ENCODE peak calls at places on chromosomes 16 and 17, in five cellular contexts. One of them, this sample, is unnamed.

GRCh38 chr16:20740007-20740883 is 1.4 kb downstream of the THUMPD1 start:
- DNase-seq in endothelial cell: peak; percentile 9
- DNase-seq in NCI-H2171 treated with DMSO at 0.1 percent for 48 hours: no peak
- DNase-seq in activated CD4-positive, alpha-beta T cell treated with anti-CD3 and anti-CD28 coated beads, Interleukin-2, amount 50 U/mL, for 48 hours: peak; percentile 6
- DNase-seq in central memory CD8-positive, alpha-beta T cell: no peak
- DNase-seq in this sample: no peak

GRCh38 chr17:4420692-4421131 is 13.0 kb upstream of the SPNS3 start:
- DNase-seq in endothelial cell: peak; percentile 51
- DNase-seq in NCI-H2171 treated with DMSO at 0.1 percent for 48 hours: peak; percentile 94
- DNase-seq in activated CD4-positive, alpha-beta T cell treated with anti-CD3 and anti-CD28 coated beads, Interleukin-2, amount 50 U/mL, for 48 hours: peak; percentile 46
- DNase-seq in central memory CD8-positive, alpha-beta T cell: peak; percentile 50
- DNase-seq in this sample: peak; percentile 75

GRCh38 chr16:72131036-72131435 is 37.4 kb downstream of the DHX38 start:
- DNase-seq in endothelial cell: no peak
- DNase-seq in NCI-H2171 treated with DMSO at 0.1 percent for 48 hours: no peak
- DNase-seq in activated CD4-positive, alpha-beta T cell treated with anti-CD3 and anti-CD28 coated beads, Interleukin-2, amount 50 U/mL, for 48 hours: no peak
- DNase-seq in central memory CD8-positive, alpha-beta T cell: no peak
- DNase-seq in this sample: no peak

GRCh38 chr17:48261297-48261880 is 153.8 kb downstream of the SNX11 start:
- DNase-seq in endothelial cell: peak; percentile 41
- DNase-seq in NCI-H2171 treated with DMSO at 0.1 percent for 48 hours: no peak
- DNase-seq in activated CD4-positive, alpha-beta T cell treated with anti-CD3 and anti-CD28 coated beads, Interleukin-2, amount 50 U/mL, for 48 hours: no peak
- DNase-seq in central memory CD8-positive, alpha-beta T cell: no peak
- DNase-seq in this sample: peak; percentile 90

GRCh38 chr16:68860978-68861892 is 17.9 kb downstream of the TANGO6 start:
- DNase-seq in endothelial cell: no peak
- DNase-seq in NCI-H2171 treated with DMSO at 0.1 percent for 48 hours: no peak
- DNase-seq in activated CD4-positive, alpha-beta T cell treated with anti-CD3 and anti-CD28 coated beads, Interleukin-2, amount 50 U/mL, for 48 hours: no peak
- DNase-seq in central memory CD8-positive, alpha-beta T cell: no peak
- DNase-seq in this sample: no peak

GRCh38 chr16:29897333-29897732 is 2.0 kb downstream of the SEZ6L2 start:
- DNase-seq in endothelial cell: no peak
- DNase-seq in NCI-H2171 treated with DMSO at 0.1 percent for 48 hours: no peak
- DNase-seq in activated CD4-positive, alpha-beta T cell treated with anti-CD3 and anti-CD28 coated beads, Interleukin-2, amount 50 U/mL, for 48 hours: no peak
- DNase-seq in central memory CD8-positive, alpha-beta T cell: no peak
- DNase-seq in this sample: no peak

GRCh38 chr17:31400481-31400950 is 9.0 kb downstream of the RAB11FIP4 start:
- DNase-seq in endothelial cell: no peak
- DNase-seq in NCI-H2171 treated with DMSO at 0.1 percent for 48 hours: no peak
- DNase-seq in activated CD4-positive, alpha-beta T cell treated with anti-CD3 and anti-CD28 coated beads, Interleukin-2, amount 50 U/mL, for 48 hours: no peak
- DNase-seq in central memory CD8-positive, alpha-beta T cell: no peak
- DNase-seq in this sample: no peak

GRCh38 chr17:80656590-80656989 is 112.0 kb downstream of the RPTOR start:
- DNase-seq in endothelial cell: no peak
- DNase-seq in NCI-H2171 treated with DMSO at 0.1 percent for 48 hours: no peak
- DNase-seq in activated CD4-positive, alpha-beta T cell treated with anti-CD3 and anti-CD28 coated beads, Interleukin-2, amount 50 U/mL, for 48 hours: no peak
- DNase-seq in central memory CD8-positive, alpha-beta T cell: no peak
- DNase-seq in this sample: no peak

GRCh38 chr16:26795184-26795583 is 271.5 kb upstream of the C16orf82 start:
- DNase-seq in endothelial cell: peak; percentile 5
- DNase-seq in NCI-H2171 treated with DMSO at 0.1 percent for 48 hours: no peak
- DNase-seq in activated CD4-positive, alpha-beta T cell treated with anti-CD3 and anti-CD28 coated beads, Interleukin-2, amount 50 U/mL, for 48 hours: no peak
- DNase-seq in central memory CD8-positive, alpha-beta T cell: no peak
- DNase-seq in this sample: peak; percentile 77

GRCh38 chr17:50026901-50027638 is 28.8 kb upstream of the ITGA3 start:
- DNase-seq in endothelial cell: peak; percentile 93
- DNase-seq in NCI-H2171 treated with DMSO at 0.1 percent for 48 hours: peak; percentile 58
- DNase-seq in activated CD4-positive, alpha-beta T cell treated with anti-CD3 and anti-CD28 coated beads, Interleukin-2, amount 50 U/mL, for 48 hours: peak; percentile 87
- DNase-seq in central memory CD8-positive, alpha-beta T cell: peak; percentile 65
- DNase-seq in this sample: peak; percentile 79

GRCh38 chr17:30838187-30838807 is 6.5 kb downstream of the ATAD5 start:
- DNase-seq in endothelial cell: no peak
- DNase-seq in NCI-H2171 treated with DMSO at 0.1 percent for 48 hours: no peak
- DNase-seq in activated CD4-positive, alpha-beta T cell treated with anti-CD3 and anti-CD28 coated beads, Interleukin-2, amount 50 U/mL, for 48 hours: no peak
- DNase-seq in central memory CD8-positive, alpha-beta T cell: no peak
- DNase-seq in this sample: no peak

GRCh38 chr17:74431568-74432483 is at the start of gene GPRC5C:
- DNase-seq in endothelial cell: peak; percentile 54
- DNase-seq in NCI-H2171 treated with DMSO at 0.1 percent for 48 hours: peak; percentile 88
- DNase-seq in activated CD4-positive, alpha-beta T cell treated with anti-CD3 and anti-CD28 coated beads, Interleukin-2, amount 50 U/mL, for 48 hours: peak; percentile 65
- DNase-seq in central memory CD8-positive, alpha-beta T cell: no peak
- DNase-seq in this sample: peak; percentile 97

GRCh38 chr17:79933863-79934652 is 94.8 kb upstream of the CBX4 start:
- DNase-seq in endothelial cell: no peak
- DNase-seq in NCI-H2171 treated with DMSO at 0.1 percent for 48 hours: peak; percentile 19
- DNase-seq in activated CD4-positive, alpha-beta T cell treated with anti-CD3 and anti-CD28 coated beads, Interleukin-2, amount 50 U/mL, for 48 hours: no peak
- DNase-seq in central memory CD8-positive, alpha-beta T cell: no peak
- DNase-seq in this sample: peak; percentile 74

GRCh38 chr17:57943645-57944044 is 11.6 kb downstream of the CUEDC1 start:
- DNase-seq in endothelial cell: no peak
- DNase-seq in NCI-H2171 treated with DMSO at 0.1 percent for 48 hours: no peak
- DNase-seq in activated CD4-positive, alpha-beta T cell treated with anti-CD3 and anti-CD28 coated beads, Interleukin-2, amount 50 U/mL, for 48 hours: no peak
- DNase-seq in central memory CD8-positive, alpha-beta T cell: no peak
- DNase-seq in this sample: no peak

GRCh38 chr17:43637563-43638323 is 24.0 kb downstream of the MEOX1 start:
- DNase-seq in endothelial cell: no peak
- DNase-seq in NCI-H2171 treated with DMSO at 0.1 percent for 48 hours: no peak
- DNase-seq in activated CD4-positive, alpha-beta T cell treated with anti-CD3 and anti-CD28 coated beads, Interleukin-2, amount 50 U/mL, for 48 hours: no peak
- DNase-seq in central memory CD8-positive, alpha-beta T cell: no peak
- DNase-seq in this sample: no peak

GRCh38 chr17:17382901-17383300 is 79.7 kb downstream of the NT5M start:
- DNase-seq in endothelial cell: no peak
- DNase-seq in NCI-H2171 treated with DMSO at 0.1 percent for 48 hours: peak; percentile 94
- DNase-seq in activated CD4-positive, alpha-beta T cell treated with anti-CD3 and anti-CD28 coated beads, Interleukin-2, amount 50 U/mL, for 48 hours: no peak
- DNase-seq in central memory CD8-positive, alpha-beta T cell: no peak
- DNase-seq in this sample: peak; percentile 71

GRCh38 chr16:67393111-67393789 is at the start of gene TPPP3:
- DNase-seq in endothelial cell: peak; percentile 84
- DNase-seq in NCI-H2171 treated with DMSO at 0.1 percent for 48 hours: peak; percentile 68
- DNase-seq in activated CD4-positive, alpha-beta T cell treated with anti-CD3 and anti-CD28 coated beads, Interleukin-2, amount 50 U/mL, for 48 hours: peak; percentile 51
- DNase-seq in central memory CD8-positive, alpha-beta T cell: no peak
- DNase-seq in this sample: peak; percentile 91

GRCh38 chr17:4744999-4745969 is 5.6 kb upstream of the CXCL16 start:
- DNase-seq in endothelial cell: peak; percentile 37
- DNase-seq in NCI-H2171 treated with DMSO at 0.1 percent for 48 hours: no peak
- DNase-seq in activated CD4-positive, alpha-beta T cell treated with anti-CD3 and anti-CD28 coated beads, Interleukin-2, amount 50 U/mL, for 48 hours: no peak
- DNase-seq in central memory CD8-positive, alpha-beta T cell: no peak
- DNase-seq in this sample: no peak

GRCh38 chr16:86740817-86741799 is 162.8 kb downstream of the FOXL1 start:
- DNase-seq in endothelial cell: peak; percentile 62
- DNase-seq in NCI-H2171 treated with DMSO at 0.1 percent for 48 hours: no peak
- DNase-seq in activated CD4-positive, alpha-beta T cell treated with anti-CD3 and anti-CD28 coated beads, Interleukin-2, amount 50 U/mL, for 48 hours: no peak
- DNase-seq in central memory CD8-positive, alpha-beta T cell: no peak
- DNase-seq in this sample: no peak

GRCh38 chr17:58120195-58120822 is 27.9 kb upstream of the OR4D1 start:
- DNase-seq in endothelial cell: peak; percentile 64
- DNase-seq in NCI-H2171 treated with DMSO at 0.1 percent for 48 hours: no peak
- DNase-seq in activated CD4-positive, alpha-beta T cell treated with anti-CD3 and anti-CD28 coated beads, Interleukin-2, amount 50 U/mL, for 48 hours: peak; percentile 25
- DNase-seq in central memory CD8-positive, alpha-beta T cell: peak; percentile 24
- DNase-seq in this sample: no peak

GRCh38 chr17:50047488-50048126 is 8.3 kb upstream of the ITGA3 start:
- DNase-seq in endothelial cell: no peak
- DNase-seq in NCI-H2171 treated with DMSO at 0.1 percent for 48 hours: no peak
- DNase-seq in activated CD4-positive, alpha-beta T cell treated with anti-CD3 and anti-CD28 coated beads, Interleukin-2, amount 50 U/mL, for 48 hours: peak; percentile 16
- DNase-seq in central memory CD8-positive, alpha-beta T cell: no peak
- DNase-seq in this sample: no peak

GRCh38 chr16:11681977-11682654 is 13.9 kb downstream of the SNN start:
- DNase-seq in endothelial cell: no peak
- DNase-seq in NCI-H2171 treated with DMSO at 0.1 percent for 48 hours: peak; percentile 80
- DNase-seq in activated CD4-positive, alpha-beta T cell treated with anti-CD3 and anti-CD28 coated beads, Interleukin-2, amount 50 U/mL, for 48 hours: no peak
- DNase-seq in central memory CD8-positive, alpha-beta T cell: no peak
- DNase-seq in this sample: peak; percentile 70

GRCh38 chr16:77060614-77061013 is 130.4 kb upstream of the MON1B start:
- DNase-seq in endothelial cell: no peak
- DNase-seq in NCI-H2171 treated with DMSO at 0.1 percent for 48 hours: no peak
- DNase-seq in activated CD4-positive, alpha-beta T cell treated with anti-CD3 and anti-CD28 coated beads, Interleukin-2, amount 50 U/mL, for 48 hours: no peak
- DNase-seq in central memory CD8-positive, alpha-beta T cell: no peak
- DNase-seq in this sample: no peak

GRCh38 chr17:66403846-66404597 is 101.6 kb downstream of the PRKCA start:
- DNase-seq in endothelial cell: no peak
- DNase-seq in NCI-H2171 treated with DMSO at 0.1 percent for 48 hours: no peak
- DNase-seq in activated CD4-positive, alpha-beta T cell treated with anti-CD3 and anti-CD28 coated beads, Interleukin-2, amount 50 U/mL, for 48 hours: no peak
- DNase-seq in central memory CD8-positive, alpha-beta T cell: no peak
- DNase-seq in this sample: peak; percentile 79

GRCh38 chr17:58388302-58389190 is 28.8 kb downstream of the RNF43 start:
- DNase-seq in endothelial cell: no peak
- DNase-seq in NCI-H2171 treated with DMSO at 0.1 percent for 48 hours: peak; percentile 46
- DNase-seq in activated CD4-positive, alpha-beta T cell treated with anti-CD3 and anti-CD28 coated beads, Interleukin-2, amount 50 U/mL, for 48 hours: no peak
- DNase-seq in central memory CD8-positive, alpha-beta T cell: no peak
- DNase-seq in this sample: no peak

GRCh38 chr17:50666316-50666715 is 31.6 kb downstream of the ABCC3 start:
- DNase-seq in endothelial cell: no peak
- DNase-seq in NCI-H2171 treated with DMSO at 0.1 percent for 48 hours: no peak
- DNase-seq in activated CD4-positive, alpha-beta T cell treated with anti-CD3 and anti-CD28 coated beads, Interleukin-2, amount 50 U/mL, for 48 hours: no peak
- DNase-seq in central memory CD8-positive, alpha-beta T cell: no peak
- DNase-seq in this sample: no peak

GRCh38 chr16:62041401-62041800 is 5.2 kb upstream of the CDH8 start:
- DNase-seq in endothelial cell: peak; percentile 36
- DNase-seq in NCI-H2171 treated with DMSO at 0.1 percent for 48 hours: peak; percentile 68
- DNase-seq in activated CD4-positive, alpha-beta T cell treated with anti-CD3 and anti-CD28 coated beads, Interleukin-2, amount 50 U/mL, for 48 hours: no peak
- DNase-seq in central memory CD8-positive, alpha-beta T cell: no peak
- DNase-seq in this sample: peak; percentile 73

GRCh38 chr17:17264430-17264829 is 16.6 kb downstream of the COPS3 start:
- DNase-seq in endothelial cell: no peak
- DNase-seq in NCI-H2171 treated with DMSO at 0.1 percent for 48 hours: no peak
- DNase-seq in activated CD4-positive, alpha-beta T cell treated with anti-CD3 and anti-CD28 coated beads, Interleukin-2, amount 50 U/mL, for 48 hours: no peak
- DNase-seq in central memory CD8-positive, alpha-beta T cell: no peak
- DNase-seq in this sample: no peak

GRCh38 chr16:72023962-72024361 is 15.4 kb downstream of the DHODH start:
- DNase-seq in endothelial cell: no peak
- DNase-seq in NCI-H2171 treated with DMSO at 0.1 percent for 48 hours: no peak
- DNase-seq in activated CD4-positive, alpha-beta T cell treated with anti-CD3 and anti-CD28 coated beads, Interleukin-2, amount 50 U/mL, for 48 hours: no peak
- DNase-seq in central memory CD8-positive, alpha-beta T cell: no peak
- DNase-seq in this sample: no peak

GRCh38 chr16:74123826-74124225 is 172.8 kb upstream of the PSMD7 start:
- DNase-seq in endothelial cell: no peak
- DNase-seq in NCI-H2171 treated with DMSO at 0.1 percent for 48 hours: no peak
- DNase-seq in activated CD4-positive, alpha-beta T cell treated with anti-CD3 and anti-CD28 coated beads, Interleukin-2, amount 50 U/mL, for 48 hours: no peak
- DNase-seq in central memory CD8-positive, alpha-beta T cell: no peak
- DNase-seq in this sample: no peak

GRCh38 chr17:74307984-74308773 is 17.8 kb upstream of the KIF19 start:
- DNase-seq in endothelial cell: peak; percentile 52
- DNase-seq in NCI-H2171 treated with DMSO at 0.1 percent for 48 hours: no peak
- DNase-seq in activated CD4-positive, alpha-beta T cell treated with anti-CD3 and anti-CD28 coated beads, Interleukin-2, amount 50 U/mL, for 48 hours: no peak
- DNase-seq in central memory CD8-positive, alpha-beta T cell: no peak
- DNase-seq in this sample: no peak

GRCh38 chr16:86601356-86601755 is 23.0 kb downstream of the FOXL1 start:
- DNase-seq in endothelial cell: no peak
- DNase-seq in NCI-H2171 treated with DMSO at 0.1 percent for 48 hours: peak; percentile 37
- DNase-seq in activated CD4-positive, alpha-beta T cell treated with anti-CD3 and anti-CD28 coated beads, Interleukin-2, amount 50 U/mL, for 48 hours: no peak
- DNase-seq in central memory CD8-positive, alpha-beta T cell: no peak
- DNase-seq in this sample: no peak

GRCh38 chr17:77723071-77723908 is 235.2 kb upstream of the TNRC6C start:
- DNase-seq in endothelial cell: no peak
- DNase-seq in NCI-H2171 treated with DMSO at 0.1 percent for 48 hours: no peak
- DNase-seq in activated CD4-positive, alpha-beta T cell treated with anti-CD3 and anti-CD28 coated beads, Interleukin-2, amount 50 U/mL, for 48 hours: no peak
- DNase-seq in central memory CD8-positive, alpha-beta T cell: no peak
- DNase-seq in this sample: peak; percentile 15

GRCh38 chr17:29086628-29087332 is 43.8 kb downstream of the PIPOX start:
- DNase-seq in endothelial cell: no peak
- DNase-seq in NCI-H2171 treated with DMSO at 0.1 percent for 48 hours: no peak
- DNase-seq in activated CD4-positive, alpha-beta T cell treated with anti-CD3 and anti-CD28 coated beads, Interleukin-2, amount 50 U/mL, for 48 hours: no peak
- DNase-seq in central memory CD8-positive, alpha-beta T cell: no peak
- DNase-seq in this sample: peak; percentile 89

GRCh38 chr17:41522301-41523224 is 3.9 kb upstream of the KRT15 start:
- DNase-seq in endothelial cell: no peak
- DNase-seq in NCI-H2171 treated with DMSO at 0.1 percent for 48 hours: no peak
- DNase-seq in activated CD4-positive, alpha-beta T cell treated with anti-CD3 and anti-CD28 coated beads, Interleukin-2, amount 50 U/mL, for 48 hours: no peak
- DNase-seq in central memory CD8-positive, alpha-beta T cell: no peak
- DNase-seq in this sample: peak; percentile 22

GRCh38 chr17:47821424-47822379 is at the start of gene OSBPL7:
- DNase-seq in endothelial cell: peak; percentile 59
- DNase-seq in NCI-H2171 treated with DMSO at 0.1 percent for 48 hours: peak; percentile 86
- DNase-seq in activated CD4-positive, alpha-beta T cell treated with anti-CD3 and anti-CD28 coated beads, Interleukin-2, amount 50 U/mL, for 48 hours: peak; percentile 73
- DNase-seq in central memory CD8-positive, alpha-beta T cell: peak; percentile 71
- DNase-seq in this sample: peak; percentile 94

GRCh38 chr17:45345554-45346254 is 28.9 kb upstream of the MAP3K14 start:
- DNase-seq in endothelial cell: no peak
- DNase-seq in NCI-H2171 treated with DMSO at 0.1 percent for 48 hours: no peak
- DNase-seq in activated CD4-positive, alpha-beta T cell treated with anti-CD3 and anti-CD28 coated beads, Interleukin-2, amount 50 U/mL, for 48 hours: no peak
- DNase-seq in central memory CD8-positive, alpha-beta T cell: no peak
- DNase-seq in this sample: peak; percentile 34

GRCh38 chr17:16313159-16314090 is 39.8 kb downstream of the CENPV start:
- DNase-seq in endothelial cell: no peak
- DNase-seq in NCI-H2171 treated with DMSO at 0.1 percent for 48 hours: no peak
- DNase-seq in activated CD4-positive, alpha-beta T cell treated with anti-CD3 and anti-CD28 coated beads, Interleukin-2, amount 50 U/mL, for 48 hours: no peak
- DNase-seq in central memory CD8-positive, alpha-beta T cell: no peak
- DNase-seq in this sample: no peak